ENCODE peak calls at places on chromosomes 6 and 20, in seven cellular contexts. C is HuH-7.5; X is HS-27A; M is HFF-Myc; H is ACHN; N is D341Med; A is stimulated activated naive CD8-positive, alpha-beta T cell treated with anti-CD3 and anti-CD28 coated beads, Interleukin-15, Interleukin-2, amounts not matched to agents 100 U/mL and 50 U/mL, for 24 hours. S is an unnamed sample.

GRCh38 chr6:91487729-91488392 is 901.0 kb upstream of the MAP3K7 start:
- DNase-seq in C (no peak), X (no peak), M (no peak), H (no peak), N (no peak), A (no peak), S (no peak)

GRCh38 chr20:53227523-53227922 is 255.4 kb downstream of the TSHZ2 start:
- DNase-seq in C (no peak), X (no peak), M (no peak), H (no peak), N (no peak), A (no peak), S (no peak)

GRCh38 chr6:159170999-159171712 is 2.0 kb downstream of the FNDC1 start:
- DNase-seq in C (no peak), X (peak), M (no peak), H (peak), N (no peak), A (no peak), S (no peak)

GRCh38 chr20:2692886-2693285 is 306 bp downstream of the EBF4 start:
- DNase-seq in C (no peak), X (no peak), M (no peak), H (no peak), N (peak), A (no peak), S (no peak)

GRCh38 chr6:101231606-101232235 is 161.8 kb upstream of the GRIK2 start:
- DNase-seq in C (no peak), X (no peak), M (no peak), H (no peak), N (no peak), A (no peak), S (no peak)

GRCh38 chr6:111752476-111752875 is 120.8 kb downstream of the FYN start:
- DNase-seq in C (no peak), X (no peak), M (no peak), H (no peak), N (no peak), A (no peak), S (no peak)

GRCh38 chr20:21396045-21396893 is 1.1 kb downstream of the NKX2-4 start:
- DNase-seq in C (no peak), X (no peak), M (no peak), H (no peak), N (no peak), A (peak), S (no peak)

GRCh38 chr20:25360631-25361286 is 29.9 kb downstream of the ABHD12 start:
- DNase-seq in C (no peak), X (peak), M (no peak), H (peak), N (peak), A (no peak), S (peak)